ENCODE peak calls at places on chromosomes 16 and 17, in five cellular contexts. J, X, U, I and S are unnamed samples.

GRCh38 chr16:50494501-50495491 is 53.4 kb upstream of the NKD1 start:
- DNase-seq in U (no peak), J (no peak), I (no peak), X (no peak), S (no peak)

GRCh38 chr16:79209308-79209707 is 391.2 kb downstream of the MAF start:
- DNase-seq in X (no peak), I (no peak), J (no peak), U (no peak), S (no peak)

GRCh38 chr17:58525239-58525638 is 10.8 kb upstream of the MTMR4 start:
- DNase-seq in U (peak), J (peak), X (peak), I (no peak), S (peak)

GRCh38 chr16:76583466-76583865 is 306.3 kb downstream of the CNTNAP4 start:
- DNase-seq in I (peak), X (peak), U (peak), J (no peak), S (no peak)

GRCh38 chr16:51134269-51134812 is 16.7 kb downstream of the SALL1 start:
- DNase-seq in J (no peak), X (no peak), I (no peak), U (no peak), S (no peak)

GRCh38 chr17:2689411-2690164 is 22.0 kb downstream of the CLUH start:
- DNase-seq in J (no peak), X (peak), U (no peak), I (no peak), S (no peak)

GRCh38 chr17:31492880-31493655 is 101.6 kb downstream of the RAB11FIP4 start:
- DNase-seq in J (no peak), U (no peak), X (peak), I (peak), S (no peak)

GRCh38 chr17:5816491-5816890 is 232.2 kb upstream of the NLRP1 start:
- DNase-seq in I (no peak), X (no peak), J (no peak), U (no peak), S (no peak)

GRCh38 chr16:88681084-88681680 is 5.1 kb downstream of the SNAI3 start:
- DNase-seq in J (no peak), U (no peak), X (no peak), I (peak), S (no peak)

GRCh38 chr16:60413969-60414368 is 1622.3 kb downstream of the CDH8 start:
- DNase-seq in U (no peak), I (no peak), J (no peak), X (no peak), S (no peak)

GRCh38 chr17:41779954-41780353 is 6.6 kb downstream of the JUP start:
- DNase-seq in J (no peak), U (no peak), X (no peak), I (no peak), S (no peak)

GRCh38 chr16:16150117-16150877 is 73.0 kb downstream of the ABCC6 start:
- DNase-seq in U (peak), I (no peak), X (peak), J (peak), S (no peak)

GRCh38 chr17:39981207-39982068 is 831 bp downstream of the PSMD3 start:
- DNase-seq in J (no peak), I (peak), X (no peak), U (no peak), S (no peak)

GRCh38 chr16:4414187-4414909 is 2.0 kb downstream of the CORO7 start:
- DNase-seq in X (no peak), I (peak), U (no peak), J (no peak), S (no peak)

GRCh38 chr17:76879254-76879653 is 11.1 kb downstream of the MGAT5B start:
- DNase-seq in I (no peak), U (no peak), X (no peak), J (no peak), S (no peak)

GRCh38 chr17:32461853-32462617 is 17.7 kb downstream of the PSMD11 start:
- DNase-seq in I (peak), X (peak), U (peak), J (no peak), S (no peak)

GRCh38 chr17:55305321-55306087 is 40.7 kb downstream of the HLF start:
- DNase-seq in J (no peak), I (no peak), X (no peak), U (no peak), S (no peak)

GRCh38 chr16:11333696-11334095 is 11.6 kb upstream of the RMI2 start:
- DNase-seq in J (no peak), U (no peak), I (no peak), X (no peak), S (no peak)

GRCh38 chr17:1237471-1237870 is 32.8 kb upstream of the BHLHA9 start:
- DNase-seq in X (no peak), U (no peak), I (no peak), J (no peak), S (no peak)

GRCh38 chr17:2004435-2004952 is 20.6 kb downstream of the RTN4RL1 start:
- DNase-seq in U (no peak), I (no peak), X (no peak), J (no peak), S (no peak)

GRCh38 chr16:30355144-30355953 is at the start of gene CD2BP2:
- DNase-seq in J (peak), X (peak), I (peak), U (peak), S (peak)

GRCh38 chr17:8162997-8163977 is 539 bp upstream of the VAMP2 start:
- DNase-seq in J (no peak), U (no peak), X (no peak), I (no peak), S (no peak)

GRCh38 chr16:695355-696089 is 5.3 kb upstream of the WDR24 start:
- DNase-seq in X (no peak), U (no peak), J (no peak), I (peak), S (no peak)

GRCh38 chr17:66493283-66494019 is 191.0 kb downstream of the PRKCA start:
- DNase-seq in U (no peak), I (no peak), X (no peak), J (no peak), S (no peak)

GRCh38 chr16:30340621-30341020 is 14.5 kb downstream of the CD2BP2 start:
- DNase-seq in I (no peak), U (no peak), J (no peak), X (no peak), S (no peak)

GRCh38 chr17:14919580-14920160 is 345.5 kb downstream of the PMP22 start:
- DNase-seq in I (no peak), X (no peak), J (no peak), U (no peak), S (no peak)

GRCh38 chr16:16018705-16019104 is 69.3 kb downstream of the ABCC1 start:
- DNase-seq in J (no peak), I (no peak), X (no peak), U (no peak), S (no peak)

GRCh38 chr17:17741346-17742023 is 60.2 kb downstream of the RAI1 start:
- DNase-seq in U (no peak), J (no peak), I (no peak), X (no peak), S (no peak)

GRCh38 chr16:11708421-11708820 is 34.2 kb downstream of the TXNDC11 start:
- DNase-seq in U (no peak), X (no peak), I (no peak), J (no peak), S (no peak)

GRCh38 chr16:75481475-75481874 is 13.8 kb downstream of the CHST6 start:
- DNase-seq in J (no peak), X (no peak), I (no peak), U (no peak), S (no peak)

GRCh38 chr16:84220851-84221250 is 19.0 kb downstream of the KCNG4 start:
- DNase-seq in J (no peak), U (no peak), X (no peak), I (no peak), S (peak)

GRCh38 chr17:8922451-8922850 is 43.1 kb downstream of the PIK3R5 start:
- DNase-seq in X (no peak), I (no peak), U (peak), J (no peak), S (peak)

GRCh38 chr16:11135167-11135973 is 120.6 kb downstream of the SOCS1 start:
- DNase-seq in X (no peak), U (no peak), J (no peak), I (no peak), S (no peak)

GRCh38 chr17:4610656-4611055 is 26.3 kb downstream of the SMTNL2 start:
- DNase-seq in X (no peak), U (no peak), I (no peak), J (no peak), S (no peak)
- H3K4me3 ChIP-seq in X (no peak), U (no peak), I (no peak), J (no peak), S (no peak)

GRCh38 chr16:81212830-81213465 is 25.5 kb upstream of the BCO1 start:
- DNase-seq in U (no peak), I (no peak), X (no peak), J (no peak), S (no peak)

GRCh38 chr16:81210807-81211206 is 27.7 kb upstream of the BCO1 start:
- DNase-seq in X (no peak), I (no peak), U (no peak), J (no peak), S (no peak)

GRCh38 chr16:81216706-81217105 is 21.8 kb upstream of the BCO1 start:
- DNase-seq in X (no peak), I (no peak), J (no peak), U (no peak), S (no peak)

GRCh38 chr16:81216114-81216513 is 22.4 kb upstream of the BCO1 start:
- DNase-seq in I (no peak), J (no peak), X (no peak), U (no peak), S (no peak)

GRCh38 chr16:81214745-81215166 is 23.7 kb upstream of the BCO1 start:
- DNase-seq in J (no peak), I (peak), X (no peak), U (no peak), S (no peak)
- TF ChIP-seq CTCF in J (no peak), I (no peak), X (no peak), U (peak), S (peak)

GRCh38 chr16:25030420-25031131 is 15.4 kb upstream of the ARHGAP17 start:
- DNase-seq in J (no peak), I (peak), U (no peak), X (no peak), S (no peak)
- H3K4me3 ChIP-seq in J (no peak), I (peak), U (no peak), X (no peak), S (no peak)

GRCh38 chr17:44005865-44006580 is 1.6 kb downstream of the NAGS start:
- DNase-seq in U (no peak), I (no peak), J (no peak), X (no peak), S (no peak)
- TF ChIP-seq CTCF in U (no peak), I (peak), J (no peak), X (no peak), S (peak)

DNA sequence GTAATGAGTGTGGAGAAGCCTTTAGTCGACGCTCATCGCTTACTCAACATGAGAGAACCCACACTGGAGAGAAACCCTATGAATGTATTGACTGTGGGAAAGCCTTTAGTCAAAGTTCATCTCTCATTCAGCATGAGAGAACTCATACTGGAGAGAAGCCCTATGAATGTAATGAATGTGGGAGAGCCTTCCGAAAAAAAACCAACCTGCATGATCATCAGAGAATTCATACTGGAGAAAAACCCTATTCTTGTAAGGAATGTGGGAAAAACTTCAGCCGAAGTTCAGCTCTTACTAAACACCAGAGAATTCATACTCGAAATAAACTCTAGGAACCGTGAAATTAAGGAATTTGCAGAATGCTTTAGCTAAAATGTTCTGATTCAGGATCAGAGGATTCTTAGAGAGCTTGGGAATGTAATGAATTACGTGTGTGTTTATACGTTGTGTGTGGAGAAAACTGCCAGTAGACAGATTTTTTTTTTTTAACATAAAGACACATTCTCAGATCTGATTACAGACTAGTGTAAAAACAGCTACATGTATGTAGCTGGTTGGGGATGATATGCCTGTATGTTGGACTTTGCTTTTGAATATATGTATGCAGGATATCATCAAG is 25.4 kb downstream of the ZFP90 start:
- DNase-seq in I (peak), U (no peak), J (no peak), X (no peak), S (no peak)
- H3K4me3 ChIP-seq in I (no peak), U (no peak), J (no peak), X (no peak), S (no peak)